ENCODE peak calls at places on chromosome 5, in eight cellular contexts. L, H, M, C, E, Z, S and O are unnamed samples.

GRCh38 chr5:94632024-94632423 is 13.6 kb downstream of the SLF1 start:
- DNase-seq in L (no peak), H (no peak), M (no peak), C (no peak), E (no peak), Z (no peak), S (no peak), O (no peak)

GRCh38 chr5:76016258-76016657 is 66.9 kb upstream of the SV2C start:
- DNase-seq in L (no peak), H (no peak), M (no peak), C (no peak), E (no peak), Z (no peak), S (no peak), O (no peak)

GRCh38 chr5:14102666-14103065 is 40.5 kb upstream of the TRIO start:
- DNase-seq in L (no peak), H (no peak), M (no peak), C (no peak), E (no peak), Z (no peak), S (peak), O (no peak)

GRCh38 chr5:136453986-136454758 is 88.8 kb upstream of the TRPC7 start:
- DNase-seq in L (no peak), H (no peak), M (no peak), C (no peak), E (no peak), Z (no peak), S (no peak), O (no peak)

GRCh38 chr5:138503487-138504270 is 38.4 kb downstream of the EGR1 start:
- DNase-seq in L (peak), H (no peak), M (peak), C (no peak), E (no peak), Z (peak), S (peak), O (no peak)

GRCh38 chr5:32088214-32088613 is 85.9 kb downstream of the GOLPH3 start:
- DNase-seq in L (no peak), H (no peak), M (no peak), C (no peak), E (no peak), Z (peak), S (no peak), O (no peak)

GRCh38 chr5:56819027-56819881 is 3.9 kb downstream of the MAP3K1 start:
- DNase-seq in L (no peak), H (no peak), M (no peak), C (no peak), E (no peak), Z (no peak), S (no peak), O (no peak)

GRCh38 chr5:137737349-137738256 is 1.7 kb upstream of the KLHL3 start:
- DNase-seq in L (no peak), H (no peak), M (no peak), C (no peak), E (no peak), Z (no peak), S (peak), O (no peak)

GRCh38 chr5:59174248-59174844 is 591.5 kb downstream of the RAB3C start:
- DNase-seq in L (peak), H (peak), M (peak), C (no peak), E (no peak), Z (peak), S (peak), O (no peak)

GRCh38 chr5:31661257-31661656 is 22.3 kb downstream of the PDZD2 start:
- DNase-seq in L (no peak), H (no peak), M (no peak), C (no peak), E (no peak), Z (no peak), S (no peak), O (no peak)

GRCh38 chr5:118937393-118938061 is 50.8 kb downstream of the DTWD2 start:
- DNase-seq in L (no peak), H (no peak), M (no peak), C (no peak), E (no peak), Z (no peak), S (no peak), O (no peak)

GRCh38 chr5:40410939-40411635 is 268.6 kb upstream of the PTGER4 start:
- DNase-seq in L (no peak), H (no peak), M (no peak), C (no peak), E (no peak), Z (no peak), S (peak), O (no peak)

GRCh38 chr5:134493461-134494055 is 31.9 kb upstream of the JADE2 start:
- DNase-seq in L (no peak), H (no peak), M (no peak), C (no peak), E (peak), Z (peak), S (no peak), O (no peak)

GRCh38 chr5:36158144-36158543 is 6.2 kb downstream of the SKP2 start:
- DNase-seq in L (no peak), H (no peak), M (no peak), C (no peak), E (no peak), Z (no peak), S (no peak), O (no peak)

GRCh38 chr5:151553130-151553670 is 37.9 kb downstream of the FAT2 start:
- DNase-seq in L (no peak), H (no peak), M (no peak), C (no peak), E (no peak), Z (no peak), S (no peak), O (no peak)

DNA sequence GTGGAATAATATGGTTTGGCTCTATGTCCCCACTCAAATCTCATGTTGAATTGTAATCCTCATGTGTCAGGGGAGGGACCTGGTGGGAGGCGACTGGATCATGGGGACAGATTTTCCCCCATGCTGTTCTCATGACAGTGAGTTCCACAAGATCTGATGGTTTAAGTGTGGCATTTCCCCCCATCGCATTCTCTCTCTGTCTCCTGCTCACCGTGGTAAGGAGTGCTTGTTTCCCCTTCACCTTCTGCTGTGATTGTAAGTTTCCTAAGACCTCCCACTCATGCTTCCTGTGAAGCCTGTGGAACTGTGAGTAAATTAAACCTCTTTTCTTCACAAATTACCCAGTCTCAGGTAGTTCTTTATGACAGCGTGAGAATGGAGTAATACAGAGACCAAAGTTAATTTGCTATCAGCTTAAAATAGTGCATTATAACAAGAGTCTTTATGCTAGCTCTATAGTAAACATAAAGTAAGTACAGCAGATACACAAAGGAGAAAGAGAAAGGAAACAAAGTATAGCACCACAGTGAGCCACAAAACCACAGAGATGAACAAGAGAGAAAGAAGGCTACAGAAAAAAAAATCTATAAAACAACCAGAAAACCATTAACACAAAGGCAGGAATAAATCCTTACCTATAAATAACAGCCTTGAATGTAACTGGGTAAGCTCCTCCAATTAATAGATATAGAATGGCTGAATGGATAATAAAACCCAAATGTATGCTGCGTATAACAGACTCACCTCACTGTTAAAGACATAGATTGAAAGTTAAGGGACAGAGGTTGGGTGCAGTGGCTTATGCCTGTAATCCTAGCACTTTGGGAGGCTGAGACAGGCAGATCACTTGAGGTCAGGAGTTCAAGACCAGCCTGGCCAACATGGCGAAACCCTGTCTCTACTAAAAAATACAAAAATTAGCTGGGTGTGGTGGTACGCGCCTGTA is 39.7 kb downstream of the RAPGEF6 start:
- DNase-seq in L (no peak), H (no peak), M (no peak), C (no peak), E (no peak), Z (no peak), S (no peak), O (no peak)
- H3K27ac ChIP-seq in L (no peak), H (peak), M (no peak), C (no peak), E (no peak), Z (no peak), S (no peak), O (no peak)

GRCh38 chr5:120703923-120704445 is 239.9 kb downstream of the PRR16 start:
- DNase-seq in L (no peak), H (no peak), M (no peak), C (no peak), E (no peak), Z (no peak), S (no peak), O (no peak)

GRCh38 chr5:120706877-120707276 is 242.8 kb downstream of the PRR16 start:
- DNase-seq in L (no peak), H (no peak), M (no peak), C (no peak), E (no peak), Z (no peak), S (no peak), O (no peak)
- H3K27ac ChIP-seq in L (no peak), H (no peak), M (no peak), C (no peak), E (no peak), Z (no peak), S (no peak), O (no peak)

GRCh38 chr5:1789838-1790462 is 9.7 kb downstream of the MRPL36 start:
- DNase-seq in L (peak), H (no peak), M (no peak), C (peak), E (peak), Z (no peak), S (no peak), O (no peak)
- H3K27ac ChIP-seq in L (peak), H (no peak), M (no peak), C (no peak), E (no peak), Z (no peak), S (no peak), O (no peak)

DNA sequence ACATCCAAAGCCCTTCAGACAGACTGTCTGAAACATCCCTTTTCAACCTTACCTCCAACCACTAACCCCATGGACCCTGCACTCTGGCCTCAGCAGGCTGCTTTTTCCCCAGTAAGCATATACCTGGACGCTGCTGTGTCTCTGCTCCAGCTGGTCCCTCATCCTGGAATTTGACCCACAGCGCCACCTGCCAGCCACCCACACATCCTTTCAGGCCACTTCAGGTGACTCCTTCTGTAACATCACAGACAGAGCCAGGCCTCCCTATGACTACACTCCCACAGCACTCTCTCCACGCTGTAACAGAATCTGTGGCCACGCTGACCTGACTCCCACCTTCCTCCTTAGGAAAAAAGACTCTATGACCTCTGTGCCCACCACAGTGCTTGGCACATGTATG is 3.4 kb downstream of the MGAT1 start:
- DNase-seq in L (no peak), H (no peak), M (peak), C (peak), E (no peak), Z (no peak), S (peak), O (no peak)
- H3K27ac ChIP-seq in L (peak), H (no peak), M (no peak), C (peak), E (no peak), Z (no peak), S (no peak), O (no peak)

DNA sequence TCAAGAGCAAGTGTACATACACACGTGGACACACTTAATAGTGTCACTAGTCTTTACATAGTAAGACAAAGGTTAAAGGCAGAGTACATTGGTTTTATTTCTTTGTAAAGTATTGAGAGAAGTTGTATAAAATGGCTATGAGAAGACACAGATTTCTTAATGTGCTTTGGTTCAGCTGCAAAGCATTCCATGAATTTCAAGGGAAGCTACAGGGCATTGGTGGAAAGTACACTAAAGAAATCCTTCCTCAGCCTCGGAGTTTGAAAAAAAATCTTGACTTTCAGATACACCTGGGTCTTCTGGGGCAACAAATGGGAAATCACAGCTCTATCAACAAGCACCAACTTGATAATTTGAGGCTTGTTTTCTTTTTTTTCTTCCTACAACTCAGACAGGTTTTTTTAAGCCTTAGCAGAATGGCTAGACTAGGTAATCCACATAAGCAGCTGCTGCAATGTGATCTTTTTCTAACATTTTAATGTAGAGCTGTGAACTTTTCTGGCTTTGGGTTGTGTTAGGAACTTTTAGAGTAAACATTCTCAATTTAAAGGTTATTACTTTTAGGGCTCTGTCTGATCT is 140.4 kb upstream of the FST start:
- DNase-seq in L (no peak), H (no peak), M (no peak), C (no peak), E (no peak), Z (no peak), S (no peak), O (no peak)
- H3K27ac ChIP-seq in L (no peak), H (no peak), M (no peak), C (no peak), E (no peak), Z (no peak), S (no peak), O (no peak)